ENCODE peak calls at places on chromosome 5, in seven cellular contexts. W is upper lobe of right lung, N is PC-9, L is fibroblast of the aortic adventitia, A is hepatocyte, R is kidney epithelial cell, D is osteoblast. O is an unnamed sample.

GRCh38 chr5:177494356-177495195 is 2.8 kb downstream of the PDLIM7 start:
- DNase-seq in W (peak), N (peak), L (peak), A (peak), R (peak), D (peak), O (peak)

GRCh38 chr5:175681975-175682354 is 24.1 kb downstream of the HRH2 start:
- DNase-seq in W (peak), N (no peak), L (no peak), A (no peak), R (no peak), D (peak), O (no peak)

GRCh38 chr5:98969400-98969799 is 40.6 kb upstream of the CHD1 start:
- DNase-seq in W (no peak), N (no peak), L (no peak), A (no peak), R (no peak), D (no peak), O (no peak)

GRCh38 chr5:16593630-16594029 is 23.2 kb downstream of the RETREG1 start:
- DNase-seq in W (no peak), N (no peak), L (no peak), A (no peak), R (no peak), D (no peak), O (no peak)

GRCh38 chr5:41182666-41183065 is 30.7 kb downstream of the C6 start:
- DNase-seq in W (no peak), N (no peak), L (no peak), A (peak), R (no peak), D (no peak), O (no peak)

GRCh38 chr5:36153299-36153677 is 1.4 kb downstream of the SKP2 start:
- DNase-seq in W (no peak), N (no peak), L (no peak), A (no peak), R (no peak), D (no peak), O (no peak)

GRCh38 chr5:148912714-148913398 is 86.4 kb downstream of the ADRB2 start:
- DNase-seq in W (no peak), N (peak), L (peak), A (peak), R (peak), D (peak), O (no peak)

GRCh38 chr5:89584339-89584956 is 701.5 kb upstream of the MEF2C start:
- DNase-seq in W (no peak), N (peak), L (peak), A (no peak), R (peak), D (peak), O (no peak)

GRCh38 chr5:7321724-7322123 is 74.2 kb upstream of the ADCY2 start:
- DNase-seq in W (no peak), N (no peak), L (peak), A (peak), R (peak), D (peak), O (no peak)

GRCh38 chr5:2009986-2010914 is 127.5 kb upstream of the IRX4 start:
- DNase-seq in W (no peak), N (no peak), L (no peak), A (no peak), R (no peak), D (no peak), O (no peak)

GRCh38 chr5:112210430-112211005 is 208.6 kb downstream of the EPB41L4A start:
- DNase-seq in W (no peak), N (no peak), L (peak), A (peak), R (peak), D (peak), O (no peak)

GRCh38 chr5:177357459-177358332 is at the start of gene RGS14:
- DNase-seq in W (no peak), N (no peak), L (no peak), A (no peak), R (no peak), D (peak), O (no peak)

GRCh38 chr5:79573983-79574890 is 38.0 kb upstream of the TENT2 start:
- DNase-seq in W (no peak), N (no peak), L (no peak), A (no peak), R (no peak), D (peak), O (no peak)

GRCh38 chr5:31948006-31948405 is 226.1 kb downstream of the GOLPH3 start:
- DNase-seq in W (no peak), N (no peak), L (no peak), A (no peak), R (no peak), D (no peak), O (no peak)

GRCh38 chr5:148991606-148992005 is 71.3 kb downstream of the SH3TC2 start:
- DNase-seq in W (no peak), N (no peak), L (no peak), A (no peak), R (no peak), D (no peak), O (no peak)

GRCh38 chr5:91386120-91386519 is 3.0 kb upstream of the ARRDC3 start:
- DNase-seq in W (no peak), N (no peak), L (peak), A (no peak), R (no peak), D (peak), O (no peak)

GRCh38 chr5:172564187-172564586 is 76.9 kb upstream of the NEURL1B start:
- DNase-seq in W (no peak), N (peak), L (no peak), A (peak), R (no peak), D (no peak), O (no peak)

GRCh38 chr5:10550222-10550995 is 13.5 kb upstream of the ANKRD33B start:
- DNase-seq in W (peak), N (no peak), L (peak), A (no peak), R (no peak), D (no peak), O (no peak)

GRCh38 chr5:139649082-139649991 is 1.2 kb downstream of the CXXC5 start:
- DNase-seq in W (peak), N (no peak), L (no peak), A (peak), R (no peak), D (peak), O (no peak)

GRCh38 chr5:91403404-91403803 is 20.3 kb upstream of the ARRDC3 start:
- DNase-seq in W (no peak), N (no peak), L (peak), A (no peak), R (no peak), D (no peak), O (no peak)

GRCh38 chr5:151174612-151175101 is 17.1 kb upstream of the ANXA6 start:
- DNase-seq in W (no peak), N (no peak), L (no peak), A (no peak), R (no peak), D (no peak), O (no peak)

GRCh38 chr5:62779010-62779422 is 200.4 kb downstream of the LRRC70 start:
- DNase-seq in W (no peak), N (peak), L (peak), A (peak), R (peak), D (peak), O (no peak)

GRCh38 chr5:40995816-40996586 is 75.1 kb downstream of the MROH2B start:
- DNase-seq in W (no peak), N (no peak), L (no peak), A (no peak), R (peak), D (no peak), O (no peak)

GRCh38 chr5:90554358-90555006 is 4.1 kb upstream of the ADGRV1 start:
- DNase-seq in W (no peak), N (no peak), L (no peak), A (no peak), R (no peak), D (no peak), O (no peak)

GRCh38 chr5:91434348-91434747 is 51.2 kb upstream of the ARRDC3 start:
- DNase-seq in W (no peak), N (no peak), L (no peak), A (no peak), R (no peak), D (no peak), O (no peak)

GRCh38 chr5:53167836-53168235 is 58.3 kb upstream of the MOCS2 start:
- DNase-seq in W (no peak), N (no peak), L (peak), A (no peak), R (no peak), D (no peak), O (peak)

GRCh38 chr5:139120521-139120920 is 77.6 kb downstream of the SIL1 start:
- DNase-seq in W (no peak), N (no peak), L (no peak), A (no peak), R (no peak), D (no peak), O (no peak)

GRCh38 chr5:52469835-52470234 is 317.9 kb upstream of the ITGA1 start:
- DNase-seq in W (no peak), N (no peak), L (no peak), A (no peak), R (no peak), D (no peak), O (no peak)

GRCh38 chr5:169876376-169876775 is 103.9 kb downstream of the INSYN2B start:
- DNase-seq in W (no peak), N (no peak), L (peak), A (no peak), R (no peak), D (peak), O (no peak)

DNA sequence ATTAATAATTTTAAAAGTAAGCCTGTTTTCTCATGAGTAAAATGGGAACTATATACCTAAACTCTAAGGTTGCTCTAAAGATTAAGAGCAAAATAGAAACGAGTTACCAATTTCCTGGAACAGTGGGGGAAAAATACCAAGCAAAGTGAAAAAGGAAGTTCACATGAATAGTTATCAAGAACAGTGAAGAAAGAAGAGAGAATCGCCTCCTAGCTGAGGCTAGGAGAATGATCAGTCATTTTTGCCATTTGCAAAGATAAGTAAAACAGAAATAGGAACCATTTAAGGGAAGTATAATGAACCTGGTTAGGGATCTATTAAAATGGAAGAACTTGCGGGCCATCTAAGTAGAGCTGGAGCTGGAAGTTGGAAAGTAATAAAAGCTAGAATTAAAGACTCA is 50.7 kb downstream of the P4HA2 start:
- DNase-seq in W (no peak), N (no peak), L (peak), A (no peak), R (no peak), D (no peak), O (no peak)
- TF ChIP-seq CTCF in W (no peak), N (no peak), L (peak), A (no peak), R (no peak), D (peak), O (no peak)

DNA sequence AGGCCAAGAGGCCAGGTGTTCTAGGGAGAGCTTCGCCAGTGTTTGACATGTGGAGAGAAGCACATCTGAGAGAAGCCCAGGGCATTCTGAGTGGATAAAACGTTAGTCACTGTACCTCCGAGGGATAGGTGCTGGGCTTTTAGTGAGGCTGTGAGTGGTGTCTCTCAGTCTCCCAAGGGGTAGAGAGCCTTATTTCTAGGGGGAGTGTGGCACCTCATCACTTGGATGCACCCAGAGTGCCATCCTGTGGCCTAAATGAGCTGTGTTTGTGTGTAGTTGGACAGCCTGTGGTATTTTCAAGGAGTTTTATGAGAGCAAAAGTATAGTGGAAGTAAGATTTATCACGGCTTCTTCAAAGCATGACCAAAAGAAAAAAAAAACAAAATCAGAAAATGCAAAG is 1046.9 kb upstream of the WWC1 start:
- DNase-seq in W (no peak), N (no peak), L (no peak), A (peak), R (no peak), D (no peak), O (no peak)
- TF ChIP-seq CTCF in W (no peak), N (no peak), L (no peak), A (peak), R (no peak), D (peak), O (no peak)

GRCh38 chr5:72355706-72356299 is 35.6 kb downstream of the PTCD2 start:
- DNase-seq in W (no peak), N (no peak), L (peak), A (peak), R (no peak), D (no peak), O (peak)
- TF ChIP-seq CTCF in W (peak), N (peak), L (peak), A (peak), R (peak), D (peak), O (peak)

GRCh38 chr5:124022966-124023365 is 511.0 kb downstream of the CSNK1G3 start:
- DNase-seq in W (no peak), N (no peak), L (no peak), A (no peak), R (no peak), D (no peak), O (no peak)

GRCh38 chr5:124025306-124025705 is 513.3 kb downstream of the CSNK1G3 start:
- DNase-seq in W (no peak), N (no peak), L (no peak), A (no peak), R (no peak), D (no peak), O (no peak)

GRCh38 chr5:124021066-124021641 is 509.2 kb downstream of the CSNK1G3 start:
- DNase-seq in W (no peak), N (no peak), L (no peak), A (no peak), R (no peak), D (no peak), O (no peak)
- TF ChIP-seq CTCF in W (no peak), N (no peak), L (no peak), A (no peak), R (no peak), D (no peak), O (no peak)

GRCh38 chr5:102152906-102153787 is 142.9 kb downstream of the SLCO4C1 start:
- DNase-seq in W (no peak), N (no peak), L (peak), A (peak), R (peak), D (no peak), O (no peak)
- TF ChIP-seq CTCF in W (peak), N (peak), L (peak), A (peak), R (peak), D (no peak), O (no peak)

GRCh38 chr5:77230727-77231469 is 20.4 kb downstream of the PDE8B start:
- DNase-seq in W (no peak), N (no peak), L (no peak), A (no peak), R (no peak), D (no peak), O (no peak)
- TF ChIP-seq CTCF in W (no peak), N (peak), L (no peak), A (no peak), R (no peak), D (peak), O (no peak)

GRCh38 chr5:39148983-39149534 is 70.3 kb downstream of the FYB1 start:
- DNase-seq in W (no peak), N (no peak), L (peak), A (no peak), R (no peak), D (no peak), O (no peak)
- TF ChIP-seq CTCF in W (peak), N (peak), L (peak), A (peak), R (no peak), D (peak), O (peak)